ENCODE peak calls at places on chromosome 10, in eight cellular contexts. One of them, this sample, is unnamed.

GRCh38 chr10:74300651-74301050 is 149.6 kb downstream of the ADK start:
- DNase-seq in suprapubic skin: no peak
- DNase-seq in sigmoid colon: no peak
- DNase-seq in K562: no peak
- DNase-seq in HepG2: no peak
- DNase-seq in HCT116: no peak
- DNase-seq in spleen: no peak
- DNase-seq in vagina: no peak
- DNase-seq in this sample: no peak

GRCh38 chr10:5976689-5977470 is 463 bp downstream of the IL15RA start:
- DNase-seq in suprapubic skin: peak; percentile 75
- DNase-seq in sigmoid colon: peak; percentile 77
- DNase-seq in K562: peak; percentile 81
- DNase-seq in HepG2: no peak
- DNase-seq in HCT116: peak; percentile 18
- DNase-seq in spleen: peak; percentile 89
- DNase-seq in vagina: no peak
- DNase-seq in this sample: no peak

GRCh38 chr10:69636273-69636575 is 6.2 kb downstream of the FAM241B start:
- DNase-seq in suprapubic skin: peak; percentile 19
- DNase-seq in sigmoid colon: no peak
- DNase-seq in K562: no peak
- DNase-seq in HepG2: no peak
- DNase-seq in HCT116: no peak
- DNase-seq in spleen: peak; percentile 59
- DNase-seq in vagina: no peak
- DNase-seq in this sample: no peak

GRCh38 chr10:124091646-124092269 is 1.6 kb downstream of the CHST15 start:
- DNase-seq in suprapubic skin: no peak
- DNase-seq in sigmoid colon: peak; percentile 87
- DNase-seq in K562: no peak
- DNase-seq in HepG2: no peak
- DNase-seq in HCT116: no peak
- DNase-seq in spleen: peak; percentile 90
- DNase-seq in vagina: no peak
- DNase-seq in this sample: no peak

GRCh38 chr10:106175760-106176377 is 988.6 kb downstream of the SORCS1 start:
- DNase-seq in suprapubic skin: no peak
- DNase-seq in sigmoid colon: no peak
- DNase-seq in K562: peak; percentile 4
- DNase-seq in HepG2: no peak
- DNase-seq in HCT116: no peak
- DNase-seq in spleen: no peak
- DNase-seq in vagina: no peak
- DNase-seq in this sample: no peak

GRCh38 chr10:114437456-114438292 is 33.4 kb upstream of the AFAP1L2 start:
- DNase-seq in suprapubic skin: no peak
- DNase-seq in sigmoid colon: no peak
- DNase-seq in K562: peak; percentile 32
- DNase-seq in HepG2: peak; percentile 12
- DNase-seq in HCT116: no peak
- DNase-seq in spleen: no peak
- DNase-seq in vagina: no peak
- DNase-seq in this sample: no peak

GRCh38 chr10:96690755-96691730 is 29.3 kb downstream of the PIK3AP1 start:
- DNase-seq in suprapubic skin: no peak
- DNase-seq in sigmoid colon: no peak
- DNase-seq in K562: no peak
- DNase-seq in HepG2: no peak
- DNase-seq in HCT116: no peak
- DNase-seq in spleen: no peak
- DNase-seq in vagina: no peak
- DNase-seq in this sample: no peak

GRCh38 chr10:110153396-110153795 is 54.0 kb upstream of the MXI1 start:
- DNase-seq in suprapubic skin: no peak
- DNase-seq in sigmoid colon: no peak
- DNase-seq in K562: no peak
- DNase-seq in HepG2: no peak
- DNase-seq in HCT116: no peak
- DNase-seq in spleen: peak; percentile 68
- DNase-seq in vagina: no peak
- DNase-seq in this sample: no peak

GRCh38 chr10:93711891-93712290 is 9.5 kb upstream of the FRA10AC1 start:
- DNase-seq in suprapubic skin: no peak
- DNase-seq in sigmoid colon: no peak
- DNase-seq in K562: no peak
- DNase-seq in HepG2: no peak
- DNase-seq in HCT116: no peak
- DNase-seq in spleen: no peak
- DNase-seq in vagina: no peak
- DNase-seq in this sample: no peak

GRCh38 chr10:118163227-118163626 is 116.5 kb upstream of the RAB11FIP2 start:
- DNase-seq in suprapubic skin: no peak
- DNase-seq in sigmoid colon: no peak
- DNase-seq in K562: no peak
- DNase-seq in HepG2: no peak
- DNase-seq in HCT116: no peak
- DNase-seq in spleen: no peak
- DNase-seq in vagina: no peak
- DNase-seq in this sample: no peak

GRCh38 chr10:122034149-122034756 is 45.3 kb downstream of the TACC2 start:
- DNase-seq in suprapubic skin: no peak
- DNase-seq in sigmoid colon: no peak
- DNase-seq in K562: no peak
- DNase-seq in HepG2: no peak
- DNase-seq in HCT116: no peak
- DNase-seq in spleen: peak; percentile 6
- DNase-seq in vagina: no peak
- DNase-seq in this sample: no peak

GRCh38 chr10:102927311-102928010 is 9.4 kb downstream of the CNNM2 start:
- DNase-seq in suprapubic skin: no peak
- DNase-seq in sigmoid colon: no peak
- DNase-seq in K562: peak; percentile 9
- DNase-seq in HepG2: no peak
- DNase-seq in HCT116: no peak
- DNase-seq in spleen: no peak
- DNase-seq in vagina: no peak
- DNase-seq in this sample: no peak

GRCh38 chr10:110425684-110426293 is 71.9 kb upstream of the DUSP5 start:
- DNase-seq in suprapubic skin: no peak
- DNase-seq in sigmoid colon: no peak
- DNase-seq in K562: no peak
- DNase-seq in HepG2: peak; percentile 20
- DNase-seq in HCT116: no peak
- DNase-seq in spleen: no peak
- DNase-seq in vagina: no peak
- DNase-seq in this sample: no peak

GRCh38 chr10:100749059-100749308 is 3.6 kb downstream of the PAX2 start:
- DNase-seq in suprapubic skin: no peak
- DNase-seq in sigmoid colon: no peak
- DNase-seq in K562: no peak
- DNase-seq in HepG2: no peak
- DNase-seq in HCT116: no peak
- DNase-seq in spleen: no peak
- DNase-seq in vagina: no peak
- DNase-seq in this sample: no peak
- H3K27me3 ChIP-seq in suprapubic skin: peaks cover 100% of the 10 kb centered on the region
- H3K27me3 ChIP-seq in sigmoid colon: peaks cover 91% of the 10 kb centered on the region
- H3K27me3 ChIP-seq in K562: peaks cover 63% of the 10 kb centered on the region
- H3K27me3 ChIP-seq in HepG2: peaks cover 35% of the 10 kb centered on the region
- H3K27me3 ChIP-seq in HCT116: no peaks in the 10 kb centered on the region
- H3K27me3 ChIP-seq in spleen: peaks cover 79% of the 10 kb centered on the region
- H3K27me3 ChIP-seq in vagina: peaks cover 22% of the 10 kb centered on the region
- H3K27me3 ChIP-seq in this sample: peaks cover 15% of the 10 kb centered on the region

GRCh38 chr10:113382691-113383090 is 170.2 kb upstream of the HABP2 start:
- DNase-seq in suprapubic skin: no peak
- DNase-seq in sigmoid colon: no peak
- DNase-seq in K562: no peak
- DNase-seq in HepG2: no peak
- DNase-seq in HCT116: no peak
- DNase-seq in spleen: no peak
- DNase-seq in vagina: no peak
- DNase-seq in this sample: no peak

GRCh38 chr10:113381906-113382562 is 170.8 kb upstream of the HABP2 start:
- DNase-seq in suprapubic skin: no peak
- DNase-seq in sigmoid colon: no peak
- DNase-seq in K562: no peak
- DNase-seq in HepG2: no peak
- DNase-seq in HCT116: no peak
- DNase-seq in spleen: no peak
- DNase-seq in vagina: no peak
- DNase-seq in this sample: no peak

GRCh38 chr10:113384181-113384580 is 168.7 kb upstream of the HABP2 start:
- DNase-seq in suprapubic skin: no peak
- DNase-seq in sigmoid colon: no peak
- DNase-seq in K562: no peak
- DNase-seq in HepG2: no peak
- DNase-seq in HCT116: no peak
- DNase-seq in spleen: no peak
- DNase-seq in vagina: no peak
- DNase-seq in this sample: no peak

GRCh38 chr10:113386005-113386404 is 166.8 kb upstream of the HABP2 start:
- DNase-seq in suprapubic skin: no peak
- DNase-seq in sigmoid colon: no peak
- DNase-seq in K562: no peak
- DNase-seq in HepG2: peak; percentile 3
- DNase-seq in HCT116: peak; percentile 38
- DNase-seq in spleen: no peak
- DNase-seq in vagina: no peak
- DNase-seq in this sample: no peak

DNA sequence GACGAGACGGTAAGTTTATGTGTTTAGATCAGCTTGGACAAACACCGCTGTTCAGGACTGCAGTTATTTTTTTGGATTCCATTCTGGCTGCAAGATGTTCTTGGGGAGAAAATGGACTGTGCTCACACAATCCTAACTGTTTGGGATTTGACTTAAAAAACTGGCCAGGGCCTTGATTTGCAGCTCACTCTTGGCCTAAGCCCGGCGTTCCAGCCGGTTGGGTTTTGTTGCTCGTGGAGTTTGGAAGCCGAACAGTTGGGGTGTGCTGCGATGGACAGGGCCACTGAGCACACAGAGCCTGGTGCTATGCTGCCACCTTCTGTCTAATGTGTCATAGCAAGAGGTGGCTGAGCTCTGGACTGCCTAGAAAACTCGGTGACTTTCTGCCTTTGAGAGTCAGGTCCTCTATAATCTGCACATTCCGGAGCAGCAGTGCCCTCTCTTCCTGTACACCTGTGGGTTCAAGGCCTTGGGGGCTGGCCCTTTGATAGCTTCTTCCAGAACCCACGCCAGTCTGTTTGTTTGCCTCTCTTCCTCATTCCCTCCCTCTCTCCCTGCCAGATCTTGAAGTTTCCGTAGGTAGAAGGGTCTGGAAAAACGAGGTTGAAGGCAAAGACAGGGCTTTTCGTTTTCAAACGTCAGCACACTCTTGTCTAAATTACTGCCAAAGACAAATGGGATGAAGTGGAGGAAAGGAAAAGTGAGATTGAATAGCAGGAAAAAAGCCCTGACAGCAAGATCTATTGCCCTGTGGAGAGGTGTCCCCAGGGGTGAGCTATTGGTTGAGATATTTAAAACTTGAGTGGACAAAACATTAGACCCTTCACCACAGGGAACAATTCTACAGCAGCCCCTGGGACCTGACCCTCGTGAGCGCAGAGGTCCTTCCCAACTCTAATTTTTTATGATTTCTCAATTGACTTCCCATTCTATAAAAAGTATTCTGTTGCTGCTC is 167.6 kb upstream of the HABP2 start:
- DNase-seq in suprapubic skin: peak; percentile 88
- DNase-seq in sigmoid colon: peak; percentile 96
- DNase-seq in K562: peak; percentile 29
- DNase-seq in HepG2: peak; percentile 71
- DNase-seq in HCT116: peak; percentile 85
- DNase-seq in spleen: peak; percentile 86
- DNase-seq in vagina: no peak
- DNase-seq in this sample: peak; percentile 79
- TF ChIP-seq POLR2A in suprapubic skin: no peak
- TF ChIP-seq POLR2A in sigmoid colon: no peak
- TF ChIP-seq POLR2A in K562: no peak
- TF ChIP-seq POLR2A in HepG2: no peak
- TF ChIP-seq POLR2A in HCT116: no peak
- TF ChIP-seq POLR2A in spleen: no peak
- TF ChIP-seq POLR2A in vagina: no peak
- TF ChIP-seq POLR2A in this sample: no peak

GRCh38 chr10:119283818-119284217 is 76.4 kb downstream of the GRK5 start:
- DNase-seq in suprapubic skin: no peak
- DNase-seq in sigmoid colon: peak; percentile 89
- DNase-seq in K562: no peak
- DNase-seq in HepG2: no peak
- DNase-seq in HCT116: no peak
- DNase-seq in spleen: peak; percentile 67
- DNase-seq in vagina: no peak
- DNase-seq in this sample: no peak
- TF ChIP-seq POLR2AphosphoS5 in suprapubic skin: no peak
- TF ChIP-seq POLR2AphosphoS5 in sigmoid colon: peak; percentile 57
- TF ChIP-seq POLR2AphosphoS5 in K562: no peak
- TF ChIP-seq POLR2AphosphoS5 in HepG2: no peak
- TF ChIP-seq POLR2AphosphoS5 in HCT116: no peak
- TF ChIP-seq POLR2AphosphoS5 in spleen: no peak
- TF ChIP-seq POLR2AphosphoS5 in vagina: no peak
- TF ChIP-seq POLR2AphosphoS5 in this sample: no peak

GRCh38 chr10:43110318-43111071 is 27.8 kb upstream of the CSGALNACT2 start:
- DNase-seq in suprapubic skin: no peak
- DNase-seq in sigmoid colon: no peak
- DNase-seq in K562: no peak
- DNase-seq in HepG2: peak; percentile 9
- DNase-seq in HCT116: no peak
- DNase-seq in spleen: no peak
- DNase-seq in vagina: no peak
- DNase-seq in this sample: no peak

GRCh38 chr10:43112608-43112961 is 25.7 kb upstream of the CSGALNACT2 start:
- DNase-seq in suprapubic skin: peak; percentile 44
- DNase-seq in sigmoid colon: no peak
- DNase-seq in K562: no peak
- DNase-seq in HepG2: no peak
- DNase-seq in HCT116: no peak
- DNase-seq in spleen: no peak
- DNase-seq in vagina: no peak
- DNase-seq in this sample: no peak

GRCh38 chr10:43109671-43110249 is 28.5 kb upstream of the CSGALNACT2 start:
- DNase-seq in suprapubic skin: no peak
- DNase-seq in sigmoid colon: no peak
- DNase-seq in K562: no peak
- DNase-seq in HepG2: no peak
- DNase-seq in HCT116: no peak
- DNase-seq in spleen: no peak
- DNase-seq in vagina: no peak
- DNase-seq in this sample: no peak

GRCh38 chr10:43111921-43112607 is 26.2 kb upstream of the CSGALNACT2 start:
- DNase-seq in suprapubic skin: peak; percentile 42
- DNase-seq in sigmoid colon: no peak
- DNase-seq in K562: no peak
- DNase-seq in HepG2: no peak
- DNase-seq in HCT116: no peak
- DNase-seq in spleen: peak; percentile 72
- DNase-seq in vagina: no peak
- DNase-seq in this sample: no peak

DNA sequence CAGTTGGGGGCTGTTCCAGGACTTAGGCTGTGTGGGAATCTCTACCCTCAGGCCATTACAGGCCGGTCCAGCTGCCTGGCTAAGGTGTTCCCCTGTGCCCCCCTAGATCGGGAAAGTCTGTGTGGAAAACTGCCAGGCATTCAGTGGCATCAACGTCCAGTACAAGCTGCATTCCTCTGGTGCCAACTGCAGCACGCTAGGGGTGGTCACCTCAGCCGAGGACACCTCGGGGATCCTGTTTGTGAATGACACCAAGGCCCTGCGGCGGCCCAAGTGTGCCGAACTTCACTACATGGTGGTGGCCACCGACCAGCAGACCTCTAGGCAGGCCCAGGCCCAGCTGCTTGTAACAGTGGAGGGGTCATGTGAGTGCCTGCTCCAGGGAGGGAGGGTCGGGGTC is 27.1 kb upstream of the CSGALNACT2 start:
- DNase-seq in suprapubic skin: peak; percentile 57
- DNase-seq in sigmoid colon: no peak
- DNase-seq in K562: no peak
- DNase-seq in HepG2: no peak
- DNase-seq in HCT116: no peak
- DNase-seq in spleen: no peak
- DNase-seq in vagina: no peak
- DNase-seq in this sample: no peak
- H3K27me3 ChIP-seq in suprapubic skin: no peaks in the 10 kb centered on the region
- H3K27me3 ChIP-seq in sigmoid colon: no peaks in the 10 kb centered on the region
- H3K27me3 ChIP-seq in K562: peaks cover 56% of the 10 kb centered on the region
- H3K27me3 ChIP-seq in HepG2: peaks cover 2% of the 10 kb centered on the region
- H3K27me3 ChIP-seq in HCT116: no peaks in the 10 kb centered on the region
- H3K27me3 ChIP-seq in spleen: no peaks in the 10 kb centered on the region
- H3K27me3 ChIP-seq in vagina: no peaks in the 10 kb centered on the region
- H3K27me3 ChIP-seq in this sample: no peaks in the 10 kb centered on the region